ENCODE peak calls at places on chromosomes 5 and 9, in eight cellular contexts. B, P, E, R, U, C, D and L are unnamed samples.

GRCh38 chr9:86181379-86182315 is 77.8 kb downstream of the C9orf153 start:
- DNase-seq in B (no peak), P (peak), E (no peak), R (no peak), U (no peak), C (no peak), D (peak), L (no peak)

GRCh38 chr5:140251527-140251973 is 51.4 kb downstream of the PFDN1 start:
- DNase-seq in B (no peak), P (peak), E (no peak), R (no peak), U (peak), C (peak), D (peak), L (peak)

GRCh38 chr5:154476343-154477213 is 1.4 kb downstream of the HAND1 start:
- DNase-seq in B (peak), P (no peak), E (no peak), R (no peak), U (no peak), C (no peak), D (no peak), L (no peak)

GRCh38 chr5:113510836-113511451 is 2.5 kb upstream of the YTHDC2 start:
- DNase-seq in B (no peak), P (peak), E (no peak), R (no peak), U (peak), C (no peak), D (peak), L (no peak)

GRCh38 chr5:158869092-158869491 is 230.6 kb downstream of the EBF1 start:
- DNase-seq in B (no peak), P (no peak), E (peak), R (no peak), U (no peak), C (no peak), D (no peak), L (no peak)

GRCh38 chr5:35832757-35833156 is 23.9 kb upstream of the IL7R start:
- DNase-seq in B (no peak), P (no peak), E (no peak), R (no peak), U (no peak), C (no peak), D (no peak), L (no peak)

GRCh38 chr5:65121880-65122436 is 353.2 kb downstream of the CWC27 start:
- DNase-seq in B (no peak), P (no peak), E (no peak), R (no peak), U (no peak), C (no peak), D (peak), L (no peak)

GRCh38 chr5:115465416-115465815 is 79.2 kb downstream of the FEM1C start:
- DNase-seq in B (no peak), P (peak), E (no peak), R (no peak), U (no peak), C (no peak), D (no peak), L (no peak)

GRCh38 chr9:123402981-123403509 is 47.0 kb downstream of the CRB2 start:
- DNase-seq in B (no peak), P (no peak), E (no peak), R (no peak), U (no peak), C (no peak), D (no peak), L (no peak)